ENCODE peak calls at places on chromosomes 5 and 9, in five cellular contexts. G is T-helper 2 cell, L is HFF-Myc, H is germinal center, R is left kidney. P is an unnamed sample.

GRCh38 chr5:16673241-16673998 is 56.6 kb upstream of the RETREG1 start:
- DNase-seq in G (no peak), L (no peak), R (peak; percentile 90), H (no peak), P (no peak)

GRCh38 chr5:119301210-119301609 is 54.6 kb upstream of the TNFAIP8 start:
- DNase-seq in L (no peak), H (no peak), R (no peak), G (no peak), P (no peak)

GRCh38 chr9:35571113-35571512 is 33.9 kb upstream of the TESK1 start:
- DNase-seq in L (no peak), H (no peak), R (no peak), G (no peak), P (no peak)

GRCh38 chr5:158812381-158812780 is 287.3 kb downstream of the EBF1 start:
- DNase-seq in G (peak; percentile 5), L (no peak), R (peak; percentile 43), H (peak; percentile 67), P (no peak)

GRCh38 chr9:126945682-126946081 is 31.1 kb downstream of the RALGPS1 start:
- DNase-seq in G (no peak), L (no peak), H (no peak), R (no peak), P (no peak)

GRCh38 chr5:180970336-180970735 is 18.3 kb upstream of the BTNL3 start:
- DNase-seq in G (no peak), R (no peak), H (no peak), L (no peak), P (no peak)

GRCh38 chr9:37923796-37924430 is 20.0 kb upstream of the SLC25A51 start:
- DNase-seq in L (no peak), H (no peak), R (no peak), G (no peak), P (no peak)

GRCh38 chr5:154697335-154697734 is 57.8 kb upstream of the LARP1 start:
- DNase-seq in R (no peak), H (no peak), G (no peak), L (no peak), P (no peak)

GRCh38 chr9:90967171-90967570 is 165.6 kb downstream of the SYK start:
- DNase-seq in L (no peak), R (no peak), H (no peak), G (no peak), P (no peak)

GRCh38 chr5:81895312-81895711 is 76.5 kb upstream of the ATG10 start:
- DNase-seq in R (no peak), H (no peak), L (no peak), G (no peak), P (no peak)

GRCh38 chr5:99460701-99461100 is 531.9 kb upstream of the CHD1 start:
- DNase-seq in G (no peak), L (no peak), R (no peak), H (no peak), P (no peak)

GRCh38 chr9:116370587-116370986 is 217.0 kb downstream of the PAPPA start:
- DNase-seq in L (no peak), R (no peak), G (no peak), H (no peak), P (no peak)

GRCh38 chr5:15013654-15014463 is 142.3 kb upstream of the ANKH start:
- DNase-seq in R (peak; percentile 83), H (peak; percentile 9), G (no peak), L (peak; percentile 58), P (peak; percentile 64)

GRCh38 chr5:59246470-59247250 is 646.9 kb downstream of the PDE4D start:
- DNase-seq in R (no peak), H (no peak), L (peak; percentile 86), G (no peak), P (no peak)

GRCh38 chr5:179716286-179716685 is 16.3 kb upstream of the MAML1 start:
- DNase-seq in H (no peak), R (no peak), L (no peak), G (no peak), P (no peak)

GRCh38 chr5:86909461-86909881 is 291.7 kb downstream of the COX7C start:
- DNase-seq in G (no peak), L (peak; percentile 62), H (no peak), R (no peak), P (peak; percentile 94)

GRCh38 chr5:58871648-58872242 is 288.9 kb downstream of the RAB3C start:
- DNase-seq in L (no peak), H (peak; percentile 18), R (peak; percentile 63), G (no peak), P (peak; percentile 3)

GRCh38 chr5:102670224-102670836 is 84.8 kb upstream of the PAM start:
- DNase-seq in G (no peak), H (peak; percentile 17), R (peak; percentile 46), L (no peak), P (no peak)

GRCh38 chr5:15003511-15003920 is 131.9 kb upstream of the ANKH start:
- DNase-seq in L (peak; percentile 47), G (peak; percentile 24), H (peak; percentile 75), R (peak; percentile 79), P (no peak)

GRCh38 chr9:94153905-94154304 is 69.6 kb downstream of the PTPDC1 start:
- DNase-seq in G (no peak), L (no peak), H (peak; percentile 34), R (no peak), P (no peak)

GRCh38 chr5:32462618-32463017 is 18.1 kb upstream of the ZFR start:
- DNase-seq in L (no peak), H (no peak), R (no peak), G (peak; percentile 32), P (peak; percentile 24)

GRCh38 chr5:178288373-178289368 is 56.1 kb upstream of the PHYKPL start:
- DNase-seq in L (no peak), R (peak; percentile 52), G (no peak), H (no peak), P (no peak)